ENCODE peak calls at places on chromosomes 7 and 10, in ten cellular contexts. T is stomach, B is fibroblast of mammary gland, S is fibroblast of lung, E is neural progenitor cell, D is foreskin fibroblast, P is omental fat pad, U is GM20000, O is D721Med, M is PC-9. A is an unnamed sample.

GRCh38 chr7:131267631-131268030 is 60.0 kb upstream of the MKLN1 start:
- DNase-seq in T (no peak), B (no peak), S (no peak), E (no peak), D (no peak), P (no peak), U (no peak), O (no peak), M (no peak), A (no peak)

GRCh38 chr7:64516451-64516850 is 46.4 kb downstream of the ZNF680 start:
- DNase-seq in T (no peak), B (no peak), S (no peak), E (no peak), D (no peak), P (no peak), U (no peak), O (no peak), M (no peak), A (no peak)

GRCh38 chr10:46255696-46256355 is 31.0 kb upstream of the ANTXRL start:
- DNase-seq in T (peak), B (peak), S (peak), E (peak), D (peak), P (no peak), U (peak), O (no peak), M (peak), A (peak)

GRCh38 chr7:33853361-33854062 is 51.8 kb upstream of the BMPER start:
- DNase-seq in T (no peak), B (peak), S (peak), E (no peak), D (peak), P (no peak), U (no peak), O (no peak), M (no peak), A (no peak)

GRCh38 chr10:22042557-22043326 is 39.2 kb upstream of the DNAJC1 start:
- DNase-seq in T (no peak), B (no peak), S (no peak), E (peak), D (no peak), P (no peak), U (no peak), O (no peak), M (no peak), A (peak)

GRCh38 chr10:68471586-68472408 is at the start of gene DNA2:
- DNase-seq in T (peak), B (peak), S (peak), E (peak), D (peak), P (peak), U (peak), O (peak), M (peak), A (peak)

GRCh38 chr7:22052221-22052639 is 106.5 kb upstream of the CDCA7L start:
- DNase-seq in T (no peak), B (peak), S (no peak), E (peak), D (no peak), P (no peak), U (no peak), O (no peak), M (no peak), A (peak)

GRCh38 chr10:14500172-14500765 is 169.5 kb upstream of the FRMD4A start:
- DNase-seq in T (no peak), B (no peak), S (no peak), E (no peak), D (no peak), P (no peak), U (no peak), O (no peak), M (peak), A (no peak)

GRCh38 chr7:25998499-25998898 is 153.5 kb upstream of the NFE2L3 start:
- DNase-seq in T (no peak), B (no peak), S (no peak), E (no peak), D (no peak), P (no peak), U (no peak), O (no peak), M (no peak), A (no peak)

GRCh38 chr10:101778781-101779543 is 3.0 kb upstream of the FGF8 start:
- DNase-seq in T (peak), B (peak), S (peak), E (peak), D (no peak), P (no peak), U (peak), O (no peak), M (no peak), A (no peak)

GRCh38 chr10:48801026-48801425 is 116.4 kb downstream of the WDFY4 start:
- DNase-seq in T (no peak), B (peak), S (no peak), E (no peak), D (no peak), P (no peak), U (no peak), O (no peak), M (no peak), A (peak)

GRCh38 chr7:95922191-95922590 is 149.8 kb downstream of the DYNC1I1 start:
- DNase-seq in T (no peak), B (peak), S (no peak), E (no peak), D (no peak), P (no peak), U (no peak), O (no peak), M (no peak), A (no peak)

GRCh38 chr7:95921543-95921942 is 149.2 kb downstream of the DYNC1I1 start:
- DNase-seq in T (no peak), B (peak), S (peak), E (no peak), D (peak), P (no peak), U (no peak), O (no peak), M (no peak), A (peak)

GRCh38 chr7:95916573-95917371 is 144.4 kb downstream of the DYNC1I1 start:
- DNase-seq in T (peak), B (peak), S (peak), E (peak), D (peak), P (peak), U (peak), O (no peak), M (peak), A (peak)

GRCh38 chr7:95917622-95918021 is 145.3 kb downstream of the DYNC1I1 start:
- DNase-seq in T (no peak), B (no peak), S (peak), E (no peak), D (no peak), P (no peak), U (no peak), O (no peak), M (no peak), A (no peak)

GRCh38 chr7:95919574-95919973 is 147.2 kb downstream of the DYNC1I1 start:
- DNase-seq in T (no peak), B (no peak), S (no peak), E (no peak), D (no peak), P (no peak), U (no peak), O (no peak), M (no peak), A (no peak)
- TF ChIP-seq CTCF in T (peak), B (peak), S (peak), E (peak), D (no peak), P (no peak), U (no peak), O (no peak), M (peak), A (no peak)

GRCh38 chr10:125104559-125104958 is 55.8 kb downstream of the CTBP2 start:
- DNase-seq in T (peak), B (no peak), S (no peak), E (no peak), D (no peak), P (no peak), U (no peak), O (no peak), M (no peak), A (no peak)
- TF ChIP-seq CTCF in T (no peak), B (no peak), S (no peak), E (no peak), D (no peak), P (no peak), U (no peak), O (no peak), M (no peak), A (no peak)

GRCh38 chr7:15967551-15967950 is 281.1 kb upstream of the MEOX2 start:
- DNase-seq in T (no peak), B (no peak), S (no peak), E (no peak), D (no peak), P (no peak), U (no peak), O (no peak), M (no peak), A (no peak)
- TF ChIP-seq CTCF in T (no peak), B (no peak), S (no peak), E (no peak), D (no peak), P (no peak), U (no peak), O (no peak), M (no peak), A (no peak)

DNA sequence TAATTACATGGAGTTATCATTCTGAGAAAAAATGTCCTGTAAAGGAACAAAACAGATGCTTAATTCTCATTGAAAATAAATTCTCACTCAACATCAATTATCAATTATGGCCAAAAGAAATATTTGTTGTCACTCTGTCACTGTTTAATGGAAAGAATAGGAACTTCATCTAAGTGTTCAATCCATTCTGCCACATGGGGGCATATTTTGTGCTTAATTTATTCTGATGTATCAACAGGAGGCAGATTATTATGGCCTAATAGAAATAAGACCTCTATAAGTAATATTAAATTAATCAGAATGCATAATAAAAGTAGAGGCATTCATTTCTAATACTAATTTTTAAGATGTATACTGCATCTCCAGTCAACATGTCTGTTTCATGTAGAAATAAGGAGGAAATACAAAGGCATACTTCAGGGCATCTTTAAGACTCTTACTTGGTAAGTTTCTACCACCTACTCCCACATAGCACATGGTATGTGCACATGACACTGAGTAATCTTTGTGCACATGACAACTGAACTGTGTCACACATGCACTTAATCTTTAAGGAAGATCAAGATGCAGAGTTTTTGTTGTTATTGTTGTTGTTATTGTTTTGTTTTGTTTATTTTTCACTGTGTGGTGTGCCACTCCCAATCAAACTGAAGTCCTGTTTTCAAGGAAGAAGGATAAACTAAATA is 420.4 kb upstream of the SEMA3A start:
- DNase-seq in T (no peak), B (peak), S (peak), E (no peak), D (no peak), P (no peak), U (no peak), O (no peak), M (no peak), A (peak)
- TF ChIP-seq CTCF in T (no peak), B (peak), S (peak), E (no peak), D (no peak), P (no peak), U (no peak), O (no peak), M (no peak), A (peak)

GRCh38 chr7:42110333-42110732 is 126.7 kb downstream of the GLI3 start:
- DNase-seq in T (no peak), B (no peak), S (no peak), E (no peak), D (no peak), P (no peak), U (no peak), O (no peak), M (no peak), A (no peak)

GRCh38 chr7:42117201-42117600 is 119.8 kb downstream of the GLI3 start:
- DNase-seq in T (no peak), B (no peak), S (no peak), E (no peak), D (no peak), P (no peak), U (no peak), O (no peak), M (no peak), A (no peak)

DNA sequence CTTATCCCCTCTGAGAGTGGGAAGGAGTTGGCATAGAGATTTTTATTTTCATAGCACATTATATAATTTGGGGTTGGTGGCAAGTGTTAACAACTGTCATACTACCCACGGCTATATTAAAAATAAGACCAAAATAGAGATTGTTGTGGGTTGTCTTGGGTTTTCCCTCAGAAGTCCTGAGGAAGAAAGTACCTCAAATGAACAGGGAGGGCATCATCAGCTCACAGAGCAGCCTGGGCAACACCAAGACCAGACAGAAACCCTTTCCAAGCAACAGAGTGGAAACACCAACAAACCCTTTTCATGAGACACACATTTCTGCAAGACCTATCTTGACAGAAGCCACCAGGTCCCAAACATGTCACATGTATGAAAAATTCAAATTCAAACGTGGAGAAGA is 121.2 kb downstream of the GLI3 start:
- DNase-seq in T (no peak), B (no peak), S (no peak), E (no peak), D (no peak), P (no peak), U (no peak), O (no peak), M (no peak), A (no peak)
- TF ChIP-seq CTCF in T (no peak), B (no peak), S (no peak), E (no peak), D (no peak), P (no peak), U (no peak), O (no peak), M (no peak), A (no peak)

DNA sequence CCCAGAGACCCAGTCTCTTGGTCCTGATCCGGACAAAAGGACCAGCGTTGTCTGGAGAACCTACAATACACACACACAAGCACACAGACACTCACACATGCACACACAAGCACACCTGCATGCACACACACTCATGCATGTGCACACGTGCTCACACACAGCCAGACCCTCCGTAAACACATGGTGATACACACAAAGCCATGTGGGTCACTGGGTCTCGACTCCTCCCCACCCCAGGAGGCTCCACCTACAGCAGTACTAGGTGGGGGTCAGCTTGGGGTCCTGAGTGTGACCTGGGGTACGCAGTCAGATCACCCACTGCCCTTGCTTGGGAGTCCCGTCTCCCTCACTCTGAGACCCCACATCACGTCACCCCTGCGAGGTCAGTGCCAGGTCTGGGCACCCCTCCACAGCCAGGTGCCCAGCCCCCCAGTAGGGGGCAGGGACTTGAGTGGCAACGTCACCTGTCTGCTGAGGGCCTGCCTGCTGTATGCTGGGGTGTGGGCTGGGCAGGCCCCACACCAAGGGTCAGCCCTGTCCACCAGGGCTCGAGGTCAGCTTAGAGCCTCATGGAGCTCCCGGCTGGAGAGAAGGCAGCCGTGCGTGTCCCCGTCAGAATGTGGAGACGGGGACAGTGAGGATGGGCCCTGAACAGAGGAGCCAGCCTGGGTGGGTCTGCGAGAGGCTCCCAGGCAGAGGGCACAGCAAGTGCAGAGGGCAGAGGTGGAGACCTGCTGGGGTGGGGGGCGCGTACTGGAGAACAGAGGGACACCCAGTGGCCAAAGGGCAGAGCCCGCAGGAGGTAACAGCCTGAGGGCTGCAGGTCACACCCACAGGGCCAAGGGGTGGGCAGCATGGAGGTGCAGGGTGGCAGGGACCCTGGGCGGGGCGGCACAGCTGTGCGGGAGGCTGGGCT is 34.5 kb downstream of the ELFN1 start:
- DNase-seq in T (no peak), B (no peak), S (no peak), E (no peak), D (no peak), P (peak), U (no peak), O (no peak), M (no peak), A (no peak)
- TF ChIP-seq CTCF in T (no peak), B (no peak), S (no peak), E (no peak), D (no peak), P (no peak), U (no peak), O (no peak), M (no peak), A (no peak)

GRCh38 chr7:155644971-155645509 is 579 bp downstream of the RBM33 start:
- DNase-seq in T (peak), B (peak), S (peak), E (peak), D (peak), P (no peak), U (peak), O (no peak), M (no peak), A (peak)
- TF ChIP-seq CTCF in T (no peak), B (no peak), S (no peak), E (no peak), D (no peak), P (no peak), U (peak), O (no peak), M (no peak), A (no peak)

DNA sequence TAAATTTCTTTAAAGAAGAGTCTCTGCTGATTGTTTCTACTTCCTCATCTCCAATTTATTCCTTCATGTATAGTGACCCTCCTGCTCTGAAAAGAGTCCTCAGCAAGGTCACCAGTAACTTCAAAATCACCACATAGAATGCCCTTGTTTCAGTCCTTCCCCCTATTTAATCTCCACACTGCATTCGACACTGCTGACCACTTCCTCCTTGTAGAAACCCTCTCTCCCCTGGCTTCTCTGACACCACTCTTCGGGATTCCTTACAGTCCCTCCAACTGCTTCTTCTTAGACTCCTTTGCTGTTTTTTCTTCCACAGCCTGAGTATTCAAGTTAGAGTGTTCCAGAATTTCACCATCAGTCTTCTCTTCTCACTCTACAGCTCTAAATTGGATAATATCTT is 89.5 kb downstream of the VPS41 start:
- DNase-seq in T (no peak), B (no peak), S (no peak), E (no peak), D (no peak), P (no peak), U (no peak), O (no peak), M (no peak), A (no peak)
- TF ChIP-seq CTCF in T (no peak), B (no peak), S (no peak), E (no peak), D (no peak), P (no peak), U (no peak), O (no peak), M (no peak), A (no peak)

A was measured in MCF 10A.